ENCODE peak calls at places on chromosomes 1 and 21, in six cellular contexts. T is left ventricle myocardium inferior, W is epithelial cell of esophagus, C is cardiac fibroblast, Y is fibroblast of the aortic adventitia, U is HL-60. F is an unnamed sample.
A peak's percentile ranks its signal among the peaks of the same experiment; 100 is the strongest.

GRCh38 chr21:46191257-46191685 is 7.0 kb upstream of the SPATC1L start:
- DNase-seq in T (no peak), W (peak; percentile 75), C (peak; percentile 85), Y (peak; percentile 81), U (no peak), F (peak; percentile 93)

GRCh38 chr1:172971241-172971640 is 79.5 kb downstream of the TNFSF18 start:
- DNase-seq in T (no peak), W (peak; percentile 96), C (no peak), Y (no peak), U (no peak), F (no peak)

GRCh38 chr1:58432813-58433668 is 113.5 kb downstream of the OMA1 start:
- DNase-seq in T (peak; percentile 33), W (peak; percentile 47), C (peak; percentile 42), Y (peak; percentile 31), U (no peak), F (peak; percentile 61)

GRCh38 chr1:84300501-84300900 is 1.0 kb upstream of the SAMD13 start:
- DNase-seq in T (no peak), W (no peak), C (no peak), Y (no peak), U (no peak), F (no peak)

GRCh38 chr1:172268237-172268636 is 152.2 kb upstream of the C1orf105 start:
- DNase-seq in T (no peak), W (no peak), C (no peak), Y (no peak), U (no peak), F (no peak)

GRCh38 chr1:39791838-39792237 is 3.2 kb upstream of the BMP8B start:
- DNase-seq in T (no peak), W (no peak), C (no peak), Y (no peak), U (no peak), F (no peak)

GRCh38 chr21:33945652-33946270 is 30.2 kb upstream of the ATP5PO start:
- DNase-seq in T (no peak), W (peak; percentile 87), C (no peak), Y (no peak), U (no peak), F (no peak)

GRCh38 chr1:204431310-204432184 is 19.9 kb upstream of the PPP1R15B start:
- DNase-seq in T (peak; percentile 78), W (peak; percentile 87), C (peak; percentile 87), Y (peak; percentile 93), U (peak; percentile 73), F (peak; percentile 92)

GRCh38 chr1:198605880-198606458 is 32.9 kb upstream of the PTPRC start:
- DNase-seq in T (no peak), W (peak; percentile 52), C (no peak), Y (no peak), U (no peak), F (peak; percentile 24)

GRCh38 chr1:12153181-12153785 is 13.5 kb upstream of the TNFRSF1B start:
- DNase-seq in T (no peak), W (no peak), C (peak; percentile 92), Y (peak; percentile 70), U (peak; percentile 95), F (peak; percentile 74)

GRCh38 chr1:30063621-30064280 is 659.6 kb downstream of the MATN1 start:
- DNase-seq in T (no peak), W (no peak), C (no peak), Y (no peak), U (no peak), F (no peak)

GRCh38 chr1:51955797-51956527 is 34.5 kb downstream of the RAB3B start:
- DNase-seq in T (no peak), W (no peak), C (no peak), Y (no peak), U (no peak), F (no peak)

GRCh38 chr1:37746806-37747205 is 18.1 kb downstream of the EPHA10 start:
- DNase-seq in T (no peak), W (peak; percentile 31), C (no peak), Y (no peak), U (no peak), F (no peak)

GRCh38 chr1:27634982-27635362 is at the start of gene FGR:
- DNase-seq in T (peak; percentile 57), W (no peak), C (no peak), Y (no peak), U (peak; percentile 54), F (no peak)

GRCh38 chr1:168977618-168978017 is 128.9 kb upstream of the ATP1B1 start:
- DNase-seq in T (no peak), W (no peak), C (no peak), Y (no peak), U (no peak), F (no peak)

GRCh38 chr1:153616144-153616884 is at the start of gene S100A14:
- DNase-seq in T (peak; percentile 55), W (peak; percentile 96), C (no peak), Y (no peak), U (no peak), F (no peak)

GRCh38 chr1:153614189-153614900 is 1.4 kb upstream of the S100A16 start:
- DNase-seq in T (no peak), W (no peak), C (no peak), Y (no peak), U (no peak), F (no peak)

GRCh38 chr1:153615406-153615805 is 719 bp downstream of the S100A14 start:
- DNase-seq in T (no peak), W (peak; percentile 70), C (no peak), Y (no peak), U (no peak), F (no peak)

GRCh38 chr1:153613406-153613805 is 469 bp upstream of the S100A16 start:
- DNase-seq in T (no peak), W (no peak), C (no peak), Y (no peak), U (no peak), F (no peak)

DNA sequence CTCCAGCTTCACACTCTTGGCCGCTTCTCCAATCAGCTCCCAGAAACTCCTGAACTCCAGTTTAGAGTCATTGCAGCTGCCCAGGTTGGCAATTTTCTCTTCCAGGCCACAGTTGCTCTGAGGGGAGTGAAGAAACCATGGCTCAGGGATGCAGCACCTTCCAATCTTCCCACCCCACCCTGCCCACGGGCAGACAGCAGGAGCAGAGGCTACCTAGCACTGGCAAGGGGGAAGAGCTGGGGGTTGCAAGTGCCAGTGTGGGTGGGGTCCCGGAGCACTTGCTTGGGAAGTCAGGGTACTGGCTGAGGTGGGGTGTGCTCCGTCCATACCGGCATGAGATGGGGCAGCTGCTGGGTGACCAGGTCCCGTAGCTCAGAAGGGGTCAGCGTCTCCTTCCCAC is 1.2 kb downstream of the S100A14 start:
- DNase-seq in T (no peak), W (no peak), C (no peak), Y (no peak), U (no peak), F (no peak)
- H3K4me3 ChIP-seq in T (no peak overlapping the region), W (peak overlapping the region; percentile 100), C (no peak overlapping the region), Y (no peak overlapping the region), U (no peak overlapping the region), F (no peak overlapping the region)

DNA sequence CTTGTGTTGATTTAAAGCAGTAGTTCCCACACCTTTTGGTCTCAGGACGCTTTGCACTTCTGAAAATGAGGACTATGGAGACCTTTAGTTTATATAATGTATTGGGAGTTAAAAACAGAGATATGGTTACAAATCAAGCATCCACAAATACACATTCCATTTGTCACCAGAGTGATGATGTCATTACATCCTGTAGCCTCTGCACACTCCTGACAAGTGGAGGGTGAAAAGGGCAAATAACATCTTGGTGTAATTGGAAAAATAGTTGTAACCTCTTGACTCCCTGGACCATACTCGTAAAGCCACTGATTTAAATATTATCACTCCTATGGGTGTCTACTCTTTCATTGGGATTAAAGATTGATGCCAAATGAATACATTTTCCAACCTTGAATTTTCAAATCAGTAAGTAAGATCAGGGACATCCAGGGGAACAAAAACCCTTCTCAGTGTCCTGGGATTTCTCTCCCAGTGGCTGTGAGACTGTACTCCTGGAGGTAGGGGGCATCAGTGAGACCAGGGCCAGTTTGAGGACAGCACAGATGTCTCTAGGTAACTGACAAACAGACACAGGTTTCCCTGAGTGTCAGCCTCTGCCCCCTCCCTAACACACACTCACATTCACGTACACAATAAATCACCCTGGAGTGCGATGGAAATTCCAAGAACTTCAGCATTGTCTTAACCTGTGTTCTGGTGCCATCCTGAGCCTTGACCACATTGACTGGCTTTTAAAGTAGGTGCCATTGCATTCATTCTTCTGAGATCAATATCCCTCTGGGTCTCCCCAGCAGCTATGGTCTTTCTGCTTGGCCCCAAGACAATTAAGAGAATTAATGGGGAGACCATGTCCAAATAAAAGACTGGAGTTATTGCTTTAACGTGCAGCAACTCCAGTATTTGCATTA is 63.0 kb downstream of the NR5A2 start:
- DNase-seq in T (no peak), W (peak; percentile 13), C (no peak), Y (peak; percentile 6), U (no peak), F (no peak)
- TF ChIP-seq CTCF in T (peak; percentile 43), W (peak; percentile 40), C (peak; percentile 16), Y (no peak), U (no peak), F (peak; percentile 43)

DNA sequence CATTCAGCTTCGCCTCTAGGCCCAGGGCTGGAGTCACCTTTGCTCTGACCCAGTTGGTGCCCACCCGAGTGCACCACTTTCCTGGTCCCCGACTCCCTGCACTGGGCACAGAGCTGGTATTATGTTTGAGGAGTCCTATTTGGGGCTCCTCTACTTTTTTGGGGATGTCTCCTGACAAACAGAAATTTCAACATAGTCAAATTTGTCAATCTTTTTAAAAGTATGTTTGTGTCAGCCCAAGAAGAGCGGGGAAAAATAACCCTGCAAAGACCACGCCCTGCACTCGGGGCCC is 11.6 kb downstream of the FAM229A start:
- DNase-seq in T (no peak), W (no peak), C (no peak), Y (no peak), U (no peak), F (no peak)
- H3K4me3 ChIP-seq in T (peak overlapping the region; percentile 74), W (peak overlapping the region; percentile 60), C (no peak overlapping the region), Y (peak overlapping the region; percentile 78), U (peak overlapping the region; percentile 50), F (peak overlapping the region; percentile 60)

DNA sequence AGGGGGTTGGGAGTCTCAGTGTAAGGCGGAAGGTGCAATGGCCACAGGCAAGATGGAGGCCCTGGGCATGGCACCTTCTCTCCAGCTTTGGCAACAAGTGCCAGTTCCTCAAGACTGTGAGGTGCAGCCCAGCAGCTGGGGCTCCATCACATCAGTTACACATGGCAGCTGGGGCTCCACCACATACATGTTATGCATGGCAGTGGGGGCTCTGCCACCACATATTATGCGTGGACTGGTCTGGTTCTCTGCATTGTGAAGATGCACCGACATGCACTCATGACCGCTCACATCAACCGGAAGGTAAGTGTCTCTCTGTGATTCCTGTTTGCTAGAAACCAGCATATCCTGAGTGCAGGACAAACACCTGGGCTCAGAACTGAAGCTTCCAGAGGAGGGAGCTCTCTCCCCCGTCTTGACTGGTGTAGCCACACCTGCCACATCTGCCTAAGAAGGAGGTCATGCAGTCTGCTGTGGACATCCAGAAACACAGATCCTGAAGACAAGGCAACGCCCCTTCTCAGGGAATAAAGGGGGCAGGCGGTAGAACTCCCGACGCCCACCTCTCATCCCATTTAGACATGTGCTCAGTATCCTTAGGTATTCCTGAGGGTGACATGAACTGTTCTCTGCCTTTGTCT is 104.1 kb upstream of the TMPRSS2 start:
- DNase-seq in T (no peak), W (peak; percentile 82), C (peak; percentile 33), Y (peak; percentile 48), U (peak; percentile 4), F (peak; percentile 20)
- TF ChIP-seq CTCF in T (no peak), W (peak; percentile 80), C (peak; percentile 15), Y (peak; percentile 22), U (no peak), F (peak; percentile 31)

DNA sequence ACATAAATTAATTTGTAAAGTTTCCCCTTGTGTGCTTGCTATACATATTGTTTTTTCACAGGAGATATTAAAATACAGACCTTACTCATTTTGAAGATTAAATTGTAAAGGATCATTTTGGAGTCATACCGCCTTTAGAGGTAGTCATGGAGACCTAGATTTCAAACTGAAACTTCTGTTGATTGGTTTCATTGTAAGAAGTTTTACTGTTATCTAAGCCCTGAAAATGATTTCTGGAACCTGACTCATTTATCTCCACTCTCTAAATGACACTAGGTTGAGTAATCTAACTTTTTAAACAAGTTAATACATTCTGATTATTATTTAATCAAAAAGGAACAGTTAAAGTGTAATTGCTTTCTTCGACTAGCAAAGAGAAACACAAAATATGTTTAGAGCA is 508.0 kb downstream of the PLA2G4A start:
- DNase-seq in T (no peak), W (no peak), C (no peak), Y (no peak), U (no peak), F (no peak)
- H3K4me3 ChIP-seq in T (no peak overlapping the region), W (no peak overlapping the region), C (no peak overlapping the region), Y (no peak overlapping the region), U (no peak overlapping the region), F (no peak overlapping the region)